ENCODE peak calls at places on chromosomes 13 and 19, in six cellular contexts. B is activated CD4-positive, alpha-beta T cell treated with anti-CD3 and anti-CD28 coated beads, Interleukin-2, amount 50 U/mL, for 24 hours; G is IMR-90; S is stimulated activated CD4-positive, alpha-beta T cell treated with anti-CD3 and anti-CD28 coated beads, Interleukin-1b, Interleukin-23, amount 100 ng/mL, for 48 hours; I is dorsolateral prefrontal cortex; D is iris pigment epithelial cell. A is an unnamed sample.

GRCh38 chr13:41458939-41459753 is 1.8 kb downstream of the RGCC start:
- DNase-seq in S (peak), B (peak), D (peak), I (no peak), G (peak), A (no peak)

GRCh38 chr13:44989941-44990340 is 603 bp downstream of the GPALPP1 start:
- DNase-seq in I (no peak), G (no peak), D (peak), S (no peak), B (no peak), A (no peak)

GRCh38 chr13:32316030-32316344 is 679 bp downstream of the BRCA2 start:
- DNase-seq in I (no peak), S (no peak), G (no peak), D (no peak), B (no peak), A (no peak)

GRCh38 chr13:56861472-56861871 is 279.2 kb upstream of the PRR20A start:
- DNase-seq in G (no peak), B (no peak), S (no peak), D (peak), I (no peak), A (no peak)

GRCh38 chr13:48571121-48571901 is 38.4 kb upstream of the RCBTB2 start:
- DNase-seq in D (peak), B (no peak), G (peak), I (no peak), S (no peak), A (no peak)

GRCh38 chr19:4495471-4495870 is 22.8 kb downstream of the PLIN4 start:
- DNase-seq in B (no peak), D (no peak), I (no peak), G (no peak), S (no peak), A (no peak)

GRCh38 chr19:51784922-51785690 is 9.9 kb upstream of the FPR3 start:
- DNase-seq in B (peak), G (no peak), D (peak), S (peak), I (no peak), A (no peak)

GRCh38 chr19:12611361-12611699 is 610 bp downstream of the ZNF791 start:
- DNase-seq in G (peak), I (peak), B (no peak), S (no peak), D (peak), A (peak)

GRCh38 chr13:74136089-74136658 is 2.0 kb upstream of the KLF12 start:
- DNase-seq in S (peak), I (no peak), D (peak), B (no peak), G (peak), A (no peak)

GRCh38 chr19:1904385-1905070 is 671 bp upstream of the ADAT3 start:
- DNase-seq in G (no peak), D (no peak), B (no peak), I (no peak), S (peak), A (peak)

GRCh38 chr19:48239582-48240141 is 16.1 kb downstream of the CARD8 start:
- DNase-seq in D (peak), I (no peak), B (no peak), G (peak), S (no peak), A (no peak)

GRCh38 chr19:4208385-4209094 is 20.8 kb upstream of the EBI3 start:
- DNase-seq in G (peak), S (no peak), I (no peak), D (peak), B (no peak), A (no peak)

GRCh38 chr19:16951529-16951928 is 62.7 kb downstream of the F2RL3 start:
- DNase-seq in I (peak), G (peak), D (no peak), B (no peak), S (no peak), A (no peak)

GRCh38 chr13:74082741-74083160 is 51.5 kb downstream of the KLF12 start:
- DNase-seq in I (no peak), B (no peak), G (no peak), S (no peak), D (no peak), A (no peak)

GRCh38 chr19:10461047-10461949 is 41.0 kb downstream of the PDE4A start:
- DNase-seq in I (peak), D (peak), S (peak), B (peak), G (peak), A (peak)

GRCh38 chr19:18450934-18451836 is 13.3 kb upstream of the ISYNA1 start:
- DNase-seq in S (peak), G (peak), I (peak), D (no peak), B (peak), A (no peak)

GRCh38 chr19:19489804-19490204 is 25.5 kb downstream of the TSSK6 start:
- DNase-seq in B (no peak), G (no peak), I (no peak), D (no peak), S (no peak), A (no peak)

GRCh38 chr19:1237027-1237659 is 662 bp downstream of the CBARP start:
- DNase-seq in B (no peak), S (no peak), D (no peak), G (no peak), I (no peak), A (no peak)

GRCh38 chr13:101515504-101515903 is 63.0 kb downstream of the ITGBL1 start:
- DNase-seq in S (no peak), G (no peak), D (peak), B (no peak), I (no peak), A (no peak)

GRCh38 chr13:27372896-27373295 is 51.5 kb upstream of the GTF3A start:
- DNase-seq in B (no peak), G (peak), I (no peak), S (no peak), D (no peak), A (no peak)

GRCh38 chr13:94987869-94988268 is 275.5 kb upstream of the SOX21 start:
- DNase-seq in S (no peak), D (no peak), G (no peak), B (no peak), I (no peak), A (no peak)

GRCh38 chr19:40693150-40693788 is 2.8 kb upstream of the NUMBL start:
- DNase-seq in B (no peak), G (no peak), I (no peak), D (no peak), S (no peak), A (no peak)

GRCh38 chr13:99123101-99124045 is 77.3 kb upstream of the UBAC2 start:
- DNase-seq in S (no peak), B (no peak), D (peak), G (peak), I (no peak), A (no peak)

GRCh38 chr13:76890036-76890435 is 3.8 kb upstream of the KCTD12 start:
- DNase-seq in D (peak), I (no peak), S (no peak), B (no peak), G (peak), A (no peak)

GRCh38 chr13:24074687-24075086 is 85.8 kb upstream of the SPATA13 start:
- DNase-seq in S (no peak), G (no peak), B (no peak), D (no peak), I (no peak), A (no peak)

GRCh38 chr19:33280351-33280921 is 21.9 kb downstream of the CEBPA start:
- DNase-seq in B (peak), G (no peak), D (no peak), I (no peak), S (peak), A (no peak)

GRCh38 chr19:16266586-16266942 is 58.1 kb upstream of the KLF2 start:
- DNase-seq in I (no peak), S (peak), D (no peak), B (no peak), G (no peak), A (no peak)

GRCh38 chr13:93398167-93398566 is 171.6 kb downstream of the GPC6 start:
- DNase-seq in B (no peak), I (no peak), G (peak), D (peak), S (no peak), A (no peak)

GRCh38 chr13:57624565-57625435 is 6.7 kb upstream of the PCDH17 start:
- DNase-seq in S (no peak), I (no peak), G (peak), B (no peak), D (peak), A (no peak)

GRCh38 chr19:3801412-3802096 is 15.4 kb upstream of the MATK start:
- DNase-seq in G (no peak), D (no peak), B (no peak), S (peak), I (peak), A (no peak)

GRCh38 chr13:73970413-73971055 is 163.7 kb downstream of the KLF12 start:
- DNase-seq in I (peak), S (no peak), B (no peak), G (no peak), D (no peak), A (no peak)

GRCh38 chr13:30395192-30396158 is 26.8 kb upstream of the UBE2L5 start:
- DNase-seq in G (peak), I (peak), B (peak), D (peak), S (peak), A (no peak)

GRCh38 chr19:55358943-55359908 is 3.8 kb downstream of the GARIN5B start:
- DNase-seq in G (no peak), B (no peak), D (no peak), I (no peak), S (no peak), A (no peak)

GRCh38 chr13:27038323-27038722 is 133.3 kb downstream of the USP12 start:
- DNase-seq in B (no peak), I (no peak), G (peak), S (no peak), D (peak), A (no peak)

GRCh38 chr13:40407567-40407966 is 258.9 kb downstream of the FOXO1 start:
- DNase-seq in D (no peak), B (no peak), S (no peak), I (no peak), G (no peak), A (no peak)

GRCh38 chr13:98262307-98262706 is 85.2 kb upstream of the RNF113B start:
- DNase-seq in B (no peak), D (no peak), S (no peak), I (no peak), G (no peak), A (no peak)

GRCh38 chr13:85864963-85865530 is 65.8 kb upstream of the SLITRK6 start:
- DNase-seq in G (peak), I (no peak), S (no peak), D (peak), B (no peak), A (peak)

GRCh38 chr19:11091343-11092153 is 2.3 kb downstream of the LDLR start:
- DNase-seq in S (peak), G (peak), I (no peak), B (peak), D (peak), A (no peak)

GRCh38 chr19:18542936-18543813 is at the start of gene FKBP8:
- DNase-seq in S (peak), D (peak), G (peak), B (peak), I (peak), A (peak)

GRCh38 chr13:80342541-80343371 is 1.8 kb upstream of the SPRY2 start:
- DNase-seq in B (no peak), D (peak), S (peak), G (peak), I (peak), A (no peak)

A was measured in iPS DF 6.9.